ENCODE peak calls at places on chromosomes 3 and 15, in nine cellular contexts. One of them, this sample, is unnamed.

GRCh38 chr3:177498037-177498857 is 301.0 kb upstream of the TBL1XR1 start:
- DNase-seq in progenitor cell of endocrine pancreas: no peak
- DNase-seq in GM13976: no peak
- DNase-seq in endodermal cell: no peak
- DNase-seq in GM12865: peak
- DNase-seq in dorsolateral prefrontal cortex: no peak
- DNase-seq in foreskin fibroblast: no peak
- DNase-seq in uterus: no peak
- DNase-seq in WERI-Rb-1: no peak
- DNase-seq in this sample: no peak

GRCh38 chr3:100516232-100516631 is 23.8 kb downstream of the TMEM45A start:
- DNase-seq in progenitor cell of endocrine pancreas: no peak
- DNase-seq in GM13976: no peak
- DNase-seq in endodermal cell: no peak
- DNase-seq in GM12865: no peak
- DNase-seq in dorsolateral prefrontal cortex: no peak
- DNase-seq in foreskin fibroblast: no peak
- DNase-seq in uterus: no peak
- DNase-seq in WERI-Rb-1: no peak
- DNase-seq in this sample: no peak

GRCh38 chr15:44015555-44015954 is 179.5 kb downstream of the FRMD5 start:
- DNase-seq in progenitor cell of endocrine pancreas: no peak
- DNase-seq in GM13976: no peak
- DNase-seq in endodermal cell: no peak
- DNase-seq in GM12865: no peak
- DNase-seq in dorsolateral prefrontal cortex: no peak
- DNase-seq in foreskin fibroblast: no peak
- DNase-seq in uterus: no peak
- DNase-seq in WERI-Rb-1: no peak
- DNase-seq in this sample: no peak

GRCh38 chr3:32508731-32509130 is 6.1 kb upstream of the CMTM6 start:
- DNase-seq in progenitor cell of endocrine pancreas: no peak
- DNase-seq in GM13976: no peak
- DNase-seq in endodermal cell: no peak
- DNase-seq in GM12865: no peak
- DNase-seq in dorsolateral prefrontal cortex: no peak
- DNase-seq in foreskin fibroblast: peak
- DNase-seq in uterus: no peak
- DNase-seq in WERI-Rb-1: no peak
- DNase-seq in this sample: no peak

GRCh38 chr3:29067014-29067413 is 213.9 kb upstream of the RBMS3 start:
- DNase-seq in progenitor cell of endocrine pancreas: no peak
- DNase-seq in GM13976: no peak
- DNase-seq in endodermal cell: no peak
- DNase-seq in GM12865: no peak
- DNase-seq in dorsolateral prefrontal cortex: no peak
- DNase-seq in foreskin fibroblast: no peak
- DNase-seq in uterus: no peak
- DNase-seq in WERI-Rb-1: no peak
- DNase-seq in this sample: no peak

GRCh38 chr3:58572013-58572633 is 5.1 kb downstream of the FAM107A start:
- DNase-seq in progenitor cell of endocrine pancreas: no peak
- DNase-seq in GM13976: no peak
- DNase-seq in endodermal cell: no peak
- DNase-seq in GM12865: no peak
- DNase-seq in dorsolateral prefrontal cortex: no peak
- DNase-seq in foreskin fibroblast: no peak
- DNase-seq in uterus: no peak
- DNase-seq in WERI-Rb-1: no peak
- DNase-seq in this sample: no peak

GRCh38 chr3:101179637-101180036 is 140.7 kb downstream of the IMPG2 start:
- DNase-seq in progenitor cell of endocrine pancreas: no peak
- DNase-seq in GM13976: no peak
- DNase-seq in endodermal cell: no peak
- DNase-seq in GM12865: no peak
- DNase-seq in dorsolateral prefrontal cortex: no peak
- DNase-seq in foreskin fibroblast: peak
- DNase-seq in uterus: no peak
- DNase-seq in WERI-Rb-1: no peak
- DNase-seq in this sample: no peak

GRCh38 chr15:92878593-92879053 is 21.5 kb upstream of the CHD2 start:
- DNase-seq in progenitor cell of endocrine pancreas: no peak
- DNase-seq in GM13976: no peak
- DNase-seq in endodermal cell: no peak
- DNase-seq in GM12865: no peak
- DNase-seq in dorsolateral prefrontal cortex: no peak
- DNase-seq in foreskin fibroblast: no peak
- DNase-seq in uterus: no peak
- DNase-seq in WERI-Rb-1: no peak
- DNase-seq in this sample: no peak

GRCh38 chr3:150761831-150762661 is 923 bp downstream of the SIAH2 start:
- DNase-seq in progenitor cell of endocrine pancreas: peak
- DNase-seq in GM13976: no peak
- DNase-seq in endodermal cell: peak
- DNase-seq in GM12865: peak
- DNase-seq in dorsolateral prefrontal cortex: peak
- DNase-seq in foreskin fibroblast: peak
- DNase-seq in uterus: peak
- DNase-seq in WERI-Rb-1: no peak
- DNase-seq in this sample: no peak

GRCh38 chr3:43031490-43032216 is 52.5 kb downstream of the GASK1A start:
- DNase-seq in progenitor cell of endocrine pancreas: no peak
- DNase-seq in GM13976: no peak
- DNase-seq in endodermal cell: peak
- DNase-seq in GM12865: no peak
- DNase-seq in dorsolateral prefrontal cortex: no peak
- DNase-seq in foreskin fibroblast: peak
- DNase-seq in uterus: no peak
- DNase-seq in WERI-Rb-1: no peak
- DNase-seq in this sample: no peak

GRCh38 chr3:132164469-132165092 is 129.8 kb upstream of the CPNE4 start:
- DNase-seq in progenitor cell of endocrine pancreas: no peak
- DNase-seq in GM13976: no peak
- DNase-seq in endodermal cell: no peak
- DNase-seq in GM12865: no peak
- DNase-seq in dorsolateral prefrontal cortex: no peak
- DNase-seq in foreskin fibroblast: peak
- DNase-seq in uterus: no peak
- DNase-seq in WERI-Rb-1: no peak
- DNase-seq in this sample: no peak

GRCh38 chr3:42118762-42119361 is 27.7 kb downstream of the TRAK1 start:
- DNase-seq in progenitor cell of endocrine pancreas: no peak
- DNase-seq in GM13976: peak
- DNase-seq in endodermal cell: peak
- DNase-seq in GM12865: peak
- DNase-seq in dorsolateral prefrontal cortex: no peak
- DNase-seq in foreskin fibroblast: peak
- DNase-seq in uterus: no peak
- DNase-seq in WERI-Rb-1: peak
- DNase-seq in this sample: peak

GRCh38 chr15:56099311-56099710 is 105.9 kb upstream of the NEDD4 start:
- DNase-seq in progenitor cell of endocrine pancreas: no peak
- DNase-seq in GM13976: no peak
- DNase-seq in endodermal cell: no peak
- DNase-seq in GM12865: no peak
- DNase-seq in dorsolateral prefrontal cortex: peak
- DNase-seq in foreskin fibroblast: no peak
- DNase-seq in uterus: no peak
- DNase-seq in WERI-Rb-1: no peak
- DNase-seq in this sample: no peak

GRCh38 chr15:34336947-34337556 is 529 bp downstream of the SLC12A6 start:
- DNase-seq in progenitor cell of endocrine pancreas: no peak
- DNase-seq in GM13976: no peak
- DNase-seq in endodermal cell: no peak
- DNase-seq in GM12865: peak
- DNase-seq in dorsolateral prefrontal cortex: peak
- DNase-seq in foreskin fibroblast: no peak
- DNase-seq in uterus: no peak
- DNase-seq in WERI-Rb-1: peak
- DNase-seq in this sample: no peak

GRCh38 chr15:36050899-36051298 is 504.9 kb upstream of the DPH6 start:
- DNase-seq in progenitor cell of endocrine pancreas: no peak
- DNase-seq in GM13976: no peak
- DNase-seq in endodermal cell: peak
- DNase-seq in GM12865: no peak
- DNase-seq in dorsolateral prefrontal cortex: no peak
- DNase-seq in foreskin fibroblast: no peak
- DNase-seq in uterus: no peak
- DNase-seq in WERI-Rb-1: no peak
- DNase-seq in this sample: no peak

GRCh38 chr3:156037356-156037755 is 83.0 kb upstream of the KCNAB1 start:
- DNase-seq in progenitor cell of endocrine pancreas: no peak
- DNase-seq in GM13976: no peak
- DNase-seq in endodermal cell: no peak
- DNase-seq in GM12865: no peak
- DNase-seq in dorsolateral prefrontal cortex: no peak
- DNase-seq in foreskin fibroblast: no peak
- DNase-seq in uterus: no peak
- DNase-seq in WERI-Rb-1: no peak
- DNase-seq in this sample: no peak

GRCh38 chr3:31937225-31937624 is 43.8 kb downstream of the OSBPL10 start:
- DNase-seq in progenitor cell of endocrine pancreas: no peak
- DNase-seq in GM13976: no peak
- DNase-seq in endodermal cell: no peak
- DNase-seq in GM12865: no peak
- DNase-seq in dorsolateral prefrontal cortex: no peak
- DNase-seq in foreskin fibroblast: no peak
- DNase-seq in uterus: no peak
- DNase-seq in WERI-Rb-1: no peak
- DNase-seq in this sample: no peak

GRCh38 chr3:54882114-54882833 is 45.6 kb downstream of the LRTM1 start:
- DNase-seq in progenitor cell of endocrine pancreas: no peak
- DNase-seq in GM13976: no peak
- DNase-seq in endodermal cell: no peak
- DNase-seq in GM12865: no peak
- DNase-seq in dorsolateral prefrontal cortex: no peak
- DNase-seq in foreskin fibroblast: peak
- DNase-seq in uterus: no peak
- DNase-seq in WERI-Rb-1: no peak
- DNase-seq in this sample: no peak

GRCh38 chr15:56587686-56588085 is 122.7 kb upstream of the MNS1 start:
- DNase-seq in progenitor cell of endocrine pancreas: no peak
- DNase-seq in GM13976: no peak
- DNase-seq in endodermal cell: no peak
- DNase-seq in GM12865: no peak
- DNase-seq in dorsolateral prefrontal cortex: no peak
- DNase-seq in foreskin fibroblast: no peak
- DNase-seq in uterus: no peak
- DNase-seq in WERI-Rb-1: no peak
- DNase-seq in this sample: no peak

GRCh38 chr3:188296761-188297689 is 143.1 kb downstream of the LPP start:
- DNase-seq in progenitor cell of endocrine pancreas: no peak
- DNase-seq in GM13976: no peak
- DNase-seq in endodermal cell: no peak
- DNase-seq in GM12865: no peak
- DNase-seq in dorsolateral prefrontal cortex: no peak
- DNase-seq in foreskin fibroblast: peak
- DNase-seq in uterus: peak
- DNase-seq in WERI-Rb-1: no peak
- DNase-seq in this sample: no peak

GRCh38 chr15:91857224-91857585 is 3.7 kb downstream of the SLCO3A1 start:
- DNase-seq in progenitor cell of endocrine pancreas: no peak
- DNase-seq in GM13976: no peak
- DNase-seq in endodermal cell: no peak
- DNase-seq in GM12865: no peak
- DNase-seq in dorsolateral prefrontal cortex: no peak
- DNase-seq in foreskin fibroblast: no peak
- DNase-seq in uterus: no peak
- DNase-seq in WERI-Rb-1: no peak
- DNase-seq in this sample: no peak

GRCh38 chr15:31887246-31887645 is 143.1 kb upstream of the CHRNA7 start:
- DNase-seq in progenitor cell of endocrine pancreas: no peak
- DNase-seq in GM13976: no peak
- DNase-seq in endodermal cell: peak
- DNase-seq in GM12865: no peak
- DNase-seq in dorsolateral prefrontal cortex: no peak
- DNase-seq in foreskin fibroblast: no peak
- DNase-seq in uterus: no peak
- DNase-seq in WERI-Rb-1: peak
- DNase-seq in this sample: no peak
- TF ChIP-seq CTCF in progenitor cell of endocrine pancreas: peak
- TF ChIP-seq CTCF in GM13976: no peak
- TF ChIP-seq CTCF in endodermal cell: peak
- TF ChIP-seq CTCF in GM12865: no peak
- TF ChIP-seq CTCF in dorsolateral prefrontal cortex: peak
- TF ChIP-seq CTCF in foreskin fibroblast: no peak
- TF ChIP-seq CTCF in uterus: no peak
- TF ChIP-seq CTCF in WERI-Rb-1: peak
- TF ChIP-seq CTCF in this sample: no peak

GRCh38 chr15:60396964-60397771 is 618 bp downstream of the ANXA2 start:
- DNase-seq in progenitor cell of endocrine pancreas: peak
- DNase-seq in GM13976: peak
- DNase-seq in endodermal cell: peak
- DNase-seq in GM12865: peak
- DNase-seq in dorsolateral prefrontal cortex: no peak
- DNase-seq in foreskin fibroblast: peak
- DNase-seq in uterus: peak
- DNase-seq in WERI-Rb-1: no peak
- DNase-seq in this sample: peak
- TF ChIP-seq CTCF in progenitor cell of endocrine pancreas: no peak
- TF ChIP-seq CTCF in GM13976: no peak
- TF ChIP-seq CTCF in endodermal cell: no peak
- TF ChIP-seq CTCF in GM12865: no peak
- TF ChIP-seq CTCF in dorsolateral prefrontal cortex: no peak
- TF ChIP-seq CTCF in foreskin fibroblast: no peak
- TF ChIP-seq CTCF in uterus: no peak
- TF ChIP-seq CTCF in WERI-Rb-1: no peak
- TF ChIP-seq CTCF in this sample: no peak

DNA sequence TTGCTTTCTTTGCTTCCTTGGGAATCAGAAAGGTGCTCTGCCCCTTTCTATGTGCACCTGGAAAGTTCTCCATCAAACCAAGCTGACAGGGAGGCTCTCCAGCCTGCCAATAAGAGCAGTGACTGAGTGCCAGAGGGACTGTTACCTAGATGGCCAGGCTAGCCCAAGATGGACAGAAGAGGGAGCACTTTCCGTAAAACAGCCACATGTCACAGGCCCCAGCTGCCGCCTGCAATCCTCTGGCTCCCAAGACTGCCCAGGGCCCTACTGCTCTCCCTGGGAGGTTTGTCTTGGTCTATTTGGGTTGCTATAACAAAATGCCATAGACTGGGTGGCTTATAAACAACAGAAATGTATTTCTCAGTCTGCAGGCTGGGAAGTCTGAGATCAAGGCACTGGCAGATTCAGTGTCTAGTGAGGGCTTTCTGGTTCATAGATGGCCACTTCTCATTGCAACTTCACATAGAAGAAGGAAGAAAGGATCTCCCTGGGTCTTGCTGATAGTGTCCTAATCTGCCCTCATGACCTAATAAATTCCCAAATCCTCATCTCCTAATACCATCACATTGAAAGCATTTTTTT is 72.3 kb downstream of the TAMM41 start:
- DNase-seq in progenitor cell of endocrine pancreas: peak
- DNase-seq in GM13976: peak
- DNase-seq in endodermal cell: peak
- DNase-seq in GM12865: no peak
- DNase-seq in dorsolateral prefrontal cortex: peak
- DNase-seq in foreskin fibroblast: peak
- DNase-seq in uterus: no peak
- DNase-seq in WERI-Rb-1: peak
- DNase-seq in this sample: no peak
- TF ChIP-seq CTCF in progenitor cell of endocrine pancreas: peak
- TF ChIP-seq CTCF in GM13976: no peak
- TF ChIP-seq CTCF in endodermal cell: peak
- TF ChIP-seq CTCF in GM12865: no peak
- TF ChIP-seq CTCF in dorsolateral prefrontal cortex: peak
- TF ChIP-seq CTCF in foreskin fibroblast: peak
- TF ChIP-seq CTCF in uterus: peak
- TF ChIP-seq CTCF in WERI-Rb-1: peak
- TF ChIP-seq CTCF in this sample: no peak

GRCh38 chr3:144112437-144112836 is 140.8 kb downstream of the DIPK2A start:
- DNase-seq in progenitor cell of endocrine pancreas: no peak
- DNase-seq in GM13976: no peak
- DNase-seq in endodermal cell: no peak
- DNase-seq in GM12865: no peak
- DNase-seq in dorsolateral prefrontal cortex: no peak
- DNase-seq in foreskin fibroblast: no peak
- DNase-seq in uterus: no peak
- DNase-seq in WERI-Rb-1: no peak
- DNase-seq in this sample: no peak
- TF ChIP-seq CTCF in progenitor cell of endocrine pancreas: no peak
- TF ChIP-seq CTCF in GM13976: no peak
- TF ChIP-seq CTCF in endodermal cell: no peak
- TF ChIP-seq CTCF in GM12865: no peak
- TF ChIP-seq CTCF in dorsolateral prefrontal cortex: no peak
- TF ChIP-seq CTCF in foreskin fibroblast: no peak
- TF ChIP-seq CTCF in uterus: no peak
- TF ChIP-seq CTCF in WERI-Rb-1: no peak
- TF ChIP-seq CTCF in this sample: no peak

This sample was measured in GM13977.